ENCODE peak calls at places on chromosomes 6 and 20, in six cellular contexts. K is lung, N is A673, G is PC-9, A is fibroblast of the aortic adventitia, E is heart right ventricle. X is an unnamed sample.

GRCh38 chr6:12555267-12555666 is 161.3 kb upstream of the PHACTR1 start:
- DNase-seq in K (no peak), N (no peak), G (no peak), A (peak), E (no peak), X (no peak)

GRCh38 chr6:80214436-80215022 is 108.1 kb downstream of the BCKDHB start:
- DNase-seq in K (no peak), N (peak), G (peak), A (peak), E (no peak), X (peak)

GRCh38 chr6:35230950-35231349 is 17.2 kb downstream of the SCUBE3 start:
- DNase-seq in K (peak), N (no peak), G (no peak), A (peak), E (peak), X (no peak)

GRCh38 chr6:3960754-3961361 is 111.7 kb downstream of the FAM50B start:
- DNase-seq in K (no peak), N (no peak), G (no peak), A (no peak), E (no peak), X (no peak)

GRCh38 chr20:8033447-8033846 is 13.9 kb upstream of the TMX4 start:
- DNase-seq in K (no peak), N (no peak), G (no peak), A (no peak), E (no peak), X (no peak)

GRCh38 chr20:56359212-56360132 is 698 bp downstream of the FAM210B start:
- DNase-seq in K (peak), N (peak), G (peak), A (peak), E (peak), X (peak)

GRCh38 chr20:44087051-44087856 is 99.7 kb downstream of the JPH2 start:
- DNase-seq in K (no peak), N (no peak), G (no peak), A (peak), E (no peak), X (no peak)

GRCh38 chr6:82842721-82843120 is 222.9 kb downstream of the UBE3D start:
- DNase-seq in K (no peak), N (no peak), G (peak), A (peak), E (no peak), X (no peak)

GRCh38 chr6:157116420-157116819 is 206.9 kb downstream of the TMEM242 start:
- DNase-seq in K (no peak), N (no peak), G (no peak), A (no peak), E (no peak), X (no peak)

GRCh38 chr6:56339524-56339923 is 92.1 kb upstream of the COL21A1 start:
- DNase-seq in K (no peak), N (no peak), G (no peak), A (no peak), E (no peak), X (no peak)

GRCh38 chr6:10412165-10412947 is 2.5 kb downstream of the TFAP2A start:
- DNase-seq in K (no peak), N (peak), G (peak), A (peak), E (no peak), X (peak)

GRCh38 chr20:52105045-52105572 is 86.5 kb downstream of the ZFP64 start:
- DNase-seq in K (no peak), N (peak), G (peak), A (peak), E (peak), X (peak)

GRCh38 chr6:106538145-106538544 is 91.2 kb downstream of the RTN4IP1 start:
- DNase-seq in K (no peak), N (no peak), G (no peak), A (no peak), E (no peak), X (no peak)

GRCh38 chr6:15678514-15678913 is 15.7 kb upstream of the DTNBP1 start:
- DNase-seq in K (no peak), N (no peak), G (no peak), A (no peak), E (no peak), X (no peak)

GRCh38 chr6:167906899-167907298 is 80.2 kb downstream of the AFDN start:
- DNase-seq in K (peak), N (peak), G (no peak), A (peak), E (peak), X (no peak)
- TF ChIP-seq CTCF in K (no peak), N (no peak), G (no peak), A (no peak), E (no peak), X (no peak)

DNA sequence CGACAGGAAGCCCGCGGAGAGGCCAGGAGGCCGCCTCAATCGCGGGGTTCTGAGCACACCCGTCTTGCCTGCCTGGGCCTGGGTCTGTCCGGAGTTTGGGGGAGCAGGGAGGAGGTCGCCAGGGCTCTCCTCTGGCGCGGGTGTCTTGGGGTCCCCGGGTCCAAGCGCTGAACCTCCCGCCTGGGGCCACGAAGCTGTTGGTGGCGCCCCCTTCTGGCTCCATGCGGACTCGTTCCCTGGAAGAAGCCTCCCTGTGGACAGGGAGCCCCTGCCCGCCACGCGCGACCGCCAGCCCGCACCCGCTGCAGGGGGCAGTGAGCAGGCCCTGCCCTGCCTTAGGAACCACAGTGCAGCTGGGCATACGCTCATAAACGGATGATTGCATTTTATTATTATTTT is 44.7 kb downstream of the MCUR1 start:
- DNase-seq in K (no peak), N (no peak), G (no peak), A (no peak), E (peak), X (no peak)
- TF ChIP-seq CTCF in K (no peak), N (peak), G (peak), A (peak), E (peak), X (no peak)

GRCh38 chr6:159217595-159218275 is 48.5 kb downstream of the FNDC1 start:
- DNase-seq in K (peak), N (peak), G (peak), A (peak), E (no peak), X (peak)
- TF ChIP-seq CTCF in K (no peak), N (peak), G (peak), A (no peak), E (peak), X (peak)

GRCh38 chr20:21796059-21796458 is 90.6 kb downstream of the PAX1 start:
- DNase-seq in K (no peak), N (peak), G (no peak), A (no peak), E (no peak), X (no peak)
- TF ChIP-seq CTCF in K (no peak), N (peak), G (no peak), A (no peak), E (no peak), X (peak)

DNA sequence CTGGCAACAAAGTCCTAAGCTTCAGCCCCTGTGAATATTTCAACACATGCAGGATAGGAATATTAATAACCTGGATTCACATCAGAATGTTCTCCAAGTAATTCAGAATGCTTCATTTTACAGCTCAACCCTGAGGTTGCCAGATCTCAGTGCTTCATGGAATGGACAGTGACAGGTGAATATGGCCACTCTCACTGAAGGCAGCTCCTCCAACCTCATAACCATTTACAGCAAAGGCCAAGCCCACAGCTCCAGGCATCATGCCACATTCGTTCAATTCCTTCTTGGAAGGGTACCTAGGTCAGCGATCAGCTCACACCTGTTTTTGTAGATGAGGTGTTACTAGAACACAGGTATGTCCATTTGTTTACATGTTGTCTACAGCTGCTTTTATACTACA is 17.1 kb downstream of the CLIC5 start:
- DNase-seq in K (no peak), N (no peak), G (no peak), A (no peak), E (no peak), X (no peak)
- TF ChIP-seq CTCF in K (no peak), N (no peak), G (no peak), A (no peak), E (no peak), X (no peak)

GRCh38 chr20:11917663-11918062 is at the start of gene BTBD3:
- DNase-seq in K (peak), N (no peak), G (no peak), A (peak), E (peak), X (peak)
- TF ChIP-seq CTCF in K (no peak), N (no peak), G (no peak), A (no peak), E (peak), X (no peak)

GRCh38 chr6:143159001-143159400 is 98.3 kb downstream of the AIG1 start:
- DNase-seq in K (no peak), N (no peak), G (no peak), A (peak), E (no peak), X (no peak)
- TF ChIP-seq CTCF in K (no peak), N (no peak), G (no peak), A (no peak), E (no peak), X (no peak)